ENCODE peak calls at places on chromosomes 3 and 15, in six cellular contexts. One of them, this sample, is unnamed.

GRCh38 chr15:69755571-69756310 is 303.1 kb downstream of the RPLP1 start:
- DNase-seq in SW 1271: no peak
- DNase-seq in NCI-H1092 treated with DMSO at 0.1 percent for 48 hours: no peak
- DNase-seq in HT-29: no peak
- DNase-seq in HCT116: no peak
- DNase-seq in cardiac muscle cell: no peak
- DNase-seq in this sample: no peak

GRCh38 chr15:82873000-82873680 is 63.7 kb downstream of the WHAMM start:
- DNase-seq in HT-29: no peak
- DNase-seq in cardiac muscle cell: no peak
- DNase-seq in NCI-H1092 treated with DMSO at 0.1 percent for 48 hours: no peak
- DNase-seq in HCT116: no peak
- DNase-seq in SW 1271: no peak
- DNase-seq in this sample: no peak

GRCh38 chr15:85514413-85514812 is 134.0 kb downstream of the AKAP13 start:
- DNase-seq in cardiac muscle cell: no peak
- DNase-seq in NCI-H1092 treated with DMSO at 0.1 percent for 48 hours: no peak
- DNase-seq in HCT116: no peak
- DNase-seq in SW 1271: no peak
- DNase-seq in HT-29: no peak
- DNase-seq in this sample: no peak

GRCh38 chr3:161266731-161267150 is 45.6 kb downstream of the NMD3 start:
- DNase-seq in SW 1271: peak; percentile 11
- DNase-seq in HCT116: no peak
- DNase-seq in cardiac muscle cell: no peak
- DNase-seq in NCI-H1092 treated with DMSO at 0.1 percent for 48 hours: no peak
- DNase-seq in HT-29: peak; percentile 67
- DNase-seq in this sample: no peak

GRCh38 chr3:88113311-88114162 is 36.2 kb upstream of the C3orf38 start:
- DNase-seq in HCT116: peak; percentile 57
- DNase-seq in SW 1271: peak; percentile 0
- DNase-seq in NCI-H1092 treated with DMSO at 0.1 percent for 48 hours: peak; percentile 62
- DNase-seq in HT-29: peak; percentile 53
- DNase-seq in cardiac muscle cell: peak; percentile 82
- DNase-seq in this sample: peak; percentile 51

GRCh38 chr3:62961874-62962556 is 86.8 kb upstream of the CADPS start:
- DNase-seq in SW 1271: no peak
- DNase-seq in NCI-H1092 treated with DMSO at 0.1 percent for 48 hours: no peak
- DNase-seq in cardiac muscle cell: no peak
- DNase-seq in HT-29: no peak
- DNase-seq in HCT116: no peak
- DNase-seq in this sample: no peak

GRCh38 chr3:127149621-127150310 is 43.2 kb upstream of the PRR23E start:
- DNase-seq in HCT116: no peak
- DNase-seq in NCI-H1092 treated with DMSO at 0.1 percent for 48 hours: no peak
- DNase-seq in SW 1271: no peak
- DNase-seq in cardiac muscle cell: no peak
- DNase-seq in HT-29: no peak
- DNase-seq in this sample: no peak

GRCh38 chr3:111315911-111316310 is 226.1 kb upstream of the CD96 start:
- DNase-seq in cardiac muscle cell: no peak
- DNase-seq in HCT116: no peak
- DNase-seq in SW 1271: no peak
- DNase-seq in HT-29: no peak
- DNase-seq in NCI-H1092 treated with DMSO at 0.1 percent for 48 hours: peak; percentile 4
- DNase-seq in this sample: no peak

GRCh38 chr3:101081990-101082389 is 88.8 kb upstream of the ABI3BP start:
- DNase-seq in HCT116: no peak
- DNase-seq in HT-29: no peak
- DNase-seq in SW 1271: no peak
- DNase-seq in NCI-H1092 treated with DMSO at 0.1 percent for 48 hours: no peak
- DNase-seq in cardiac muscle cell: no peak
- DNase-seq in this sample: no peak

GRCh38 chr3:117910820-117911524 is 1123.7 kb downstream of the IGSF11 start:
- DNase-seq in NCI-H1092 treated with DMSO at 0.1 percent for 48 hours: no peak
- DNase-seq in HT-29: no peak
- DNase-seq in HCT116: no peak
- DNase-seq in SW 1271: no peak
- DNase-seq in cardiac muscle cell: peak; percentile 51
- DNase-seq in this sample: no peak

GRCh38 chr15:78243491-78243941 is 9.2 kb upstream of the ACSBG1 start:
- DNase-seq in HCT116: no peak
- DNase-seq in cardiac muscle cell: peak; percentile 29
- DNase-seq in NCI-H1092 treated with DMSO at 0.1 percent for 48 hours: peak; percentile 6
- DNase-seq in HT-29: no peak
- DNase-seq in SW 1271: no peak
- DNase-seq in this sample: no peak

GRCh38 chr15:88331291-88331690 is 74.8 kb upstream of the NTRK3 start:
- DNase-seq in HT-29: peak; percentile 74
- DNase-seq in NCI-H1092 treated with DMSO at 0.1 percent for 48 hours: peak; percentile 1
- DNase-seq in HCT116: peak; percentile 72
- DNase-seq in cardiac muscle cell: peak; percentile 85
- DNase-seq in SW 1271: peak; percentile 41
- DNase-seq in this sample: peak; percentile 78

GRCh38 chr3:113441051-113441770 is at the start of gene CFAP44:
- DNase-seq in cardiac muscle cell: peak; percentile 60
- DNase-seq in HT-29: no peak
- DNase-seq in HCT116: no peak
- DNase-seq in SW 1271: no peak
- DNase-seq in NCI-H1092 treated with DMSO at 0.1 percent for 48 hours: no peak
- DNase-seq in this sample: no peak

GRCh38 chr15:62975515-62975914 is 67.0 kb upstream of the TPM1 start:
- DNase-seq in HCT116: no peak
- DNase-seq in HT-29: no peak
- DNase-seq in NCI-H1092 treated with DMSO at 0.1 percent for 48 hours: no peak
- DNase-seq in SW 1271: no peak
- DNase-seq in cardiac muscle cell: no peak
- DNase-seq in this sample: no peak

GRCh38 chr3:188178293-188178950 is 24.5 kb downstream of the LPP start:
- DNase-seq in NCI-H1092 treated with DMSO at 0.1 percent for 48 hours: no peak
- DNase-seq in SW 1271: no peak
- DNase-seq in HT-29: no peak
- DNase-seq in HCT116: no peak
- DNase-seq in cardiac muscle cell: no peak
- DNase-seq in this sample: no peak

GRCh38 chr15:56244237-56244810 is 645 bp upstream of the RFX7 start:
- DNase-seq in HCT116: no peak
- DNase-seq in NCI-H1092 treated with DMSO at 0.1 percent for 48 hours: peak; percentile 65
- DNase-seq in SW 1271: peak; percentile 54
- DNase-seq in cardiac muscle cell: peak; percentile 73
- DNase-seq in HT-29: peak; percentile 67
- DNase-seq in this sample: peak; percentile 71

GRCh38 chr3:8987673-8988655 is 24.7 kb upstream of the RAD18 start:
- DNase-seq in NCI-H1092 treated with DMSO at 0.1 percent for 48 hours: peak; percentile 54
- DNase-seq in HCT116: peak; percentile 32
- DNase-seq in cardiac muscle cell: peak; percentile 82
- DNase-seq in SW 1271: no peak
- DNase-seq in HT-29: peak; percentile 34
- DNase-seq in this sample: peak; percentile 69

GRCh38 chr15:77115179-77115578 is 44.3 kb upstream of the TSPAN3 start:
- DNase-seq in HCT116: no peak
- DNase-seq in cardiac muscle cell: no peak
- DNase-seq in HT-29: no peak
- DNase-seq in NCI-H1092 treated with DMSO at 0.1 percent for 48 hours: no peak
- DNase-seq in SW 1271: no peak
- DNase-seq in this sample: no peak

GRCh38 chr15:29538110-29538509 is 268.5 kb upstream of the NSMCE3 start:
- DNase-seq in NCI-H1092 treated with DMSO at 0.1 percent for 48 hours: no peak
- DNase-seq in HCT116: no peak
- DNase-seq in SW 1271: no peak
- DNase-seq in cardiac muscle cell: no peak
- DNase-seq in HT-29: peak; percentile 19
- DNase-seq in this sample: no peak

GRCh38 chr3:189305412-189305811 is 133.6 kb downstream of the TPRG1 start:
- DNase-seq in cardiac muscle cell: no peak
- DNase-seq in HCT116: no peak
- DNase-seq in SW 1271: no peak
- DNase-seq in NCI-H1092 treated with DMSO at 0.1 percent for 48 hours: no peak
- DNase-seq in HT-29: no peak
- DNase-seq in this sample: no peak